ENCODE peak calls at places on chromosomes 5 and 9, in four cellular contexts. Z is breast epithelium, S is transverse colon, H is tibial artery. U is an unnamed sample.

GRCh38 chr5:17187401-17187800 is 30.0 kb upstream of the BASP1 start:
- DNase-seq in S (no peak), H (no peak), Z (no peak), U (peak; percentile 78)

GRCh38 chr5:149576021-149576420 is 5.3 kb upstream of the ARHGEF37 start:
- DNase-seq in S (no peak), H (no peak), Z (no peak), U (no peak)

GRCh38 chr9:36074870-36075532 is 38.3 kb downstream of the RECK start:
- DNase-seq in Z (peak; percentile 52), S (peak; percentile 69), H (peak; percentile 91), U (peak; percentile 97)

GRCh38 chr5:159242153-159242552 is 20.9 kb upstream of the UBLCP1 start:
- DNase-seq in Z (no peak), S (no peak), H (no peak), U (peak; percentile 93)

GRCh38 chr9:82923410-82924242 is 139.3 kb downstream of the RASEF start:
- DNase-seq in H (no peak), Z (no peak), S (no peak), U (peak; percentile 44)

GRCh38 chr9:99031319-99031718 is 73.6 kb upstream of the TGFBR1 start:
- DNase-seq in Z (no peak), S (no peak), H (no peak), U (no peak)

GRCh38 chr5:84425365-84425764 is 40.7 kb upstream of the EDIL3 start:
- DNase-seq in H (no peak), Z (no peak), S (no peak), U (no peak)

GRCh38 chr5:43840424-43841232 is 237.6 kb downstream of the NNT start:
- DNase-seq in Z (no peak), S (no peak), H (no peak), U (no peak)

GRCh38 chr9:4718911-4719310 is 22.1 kb downstream of the AK3 start:
- DNase-seq in H (no peak), Z (no peak), S (no peak), U (no peak)

DNA sequence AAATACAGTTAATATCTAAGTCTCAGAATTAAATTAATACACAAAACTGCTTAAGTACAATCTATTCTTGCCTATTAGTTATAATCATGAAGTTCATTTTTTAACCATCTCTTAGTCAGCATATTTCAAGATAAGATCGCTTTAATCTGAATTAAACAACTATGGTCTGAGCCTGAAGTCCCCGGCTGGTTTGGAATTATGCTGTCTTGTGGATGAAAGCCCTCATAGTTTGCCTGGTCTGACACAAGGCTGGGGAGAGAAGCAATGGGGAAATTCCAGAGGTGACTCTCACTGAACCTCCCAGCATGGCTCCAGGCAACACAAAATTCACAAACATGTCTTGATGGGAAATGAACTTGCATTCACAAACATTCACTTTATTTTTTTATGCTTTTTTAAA is 28.0 kb upstream of the GRAMD2B start:
- DNase-seq in H (no peak), Z (no peak), S (no peak), U (peak; percentile 74)
- TF ChIP-seq CTCF in H (no peak), Z (no peak), S (no peak), U (no peak)

GRCh38 chr9:6501526-6502210 is 88.7 kb downstream of the UHRF2 start:
- DNase-seq in Z (no peak), H (no peak), S (no peak), U (no peak)

GRCh38 chr9:6502399-6502798 is 89.4 kb downstream of the UHRF2 start:
- DNase-seq in Z (no peak), S (no peak), H (no peak), U (peak; percentile 50)

GRCh38 chr9:6495484-6495883 is 82.5 kb downstream of the UHRF2 start:
- DNase-seq in H (no peak), Z (no peak), S (no peak), U (peak; percentile 40)

DNA sequence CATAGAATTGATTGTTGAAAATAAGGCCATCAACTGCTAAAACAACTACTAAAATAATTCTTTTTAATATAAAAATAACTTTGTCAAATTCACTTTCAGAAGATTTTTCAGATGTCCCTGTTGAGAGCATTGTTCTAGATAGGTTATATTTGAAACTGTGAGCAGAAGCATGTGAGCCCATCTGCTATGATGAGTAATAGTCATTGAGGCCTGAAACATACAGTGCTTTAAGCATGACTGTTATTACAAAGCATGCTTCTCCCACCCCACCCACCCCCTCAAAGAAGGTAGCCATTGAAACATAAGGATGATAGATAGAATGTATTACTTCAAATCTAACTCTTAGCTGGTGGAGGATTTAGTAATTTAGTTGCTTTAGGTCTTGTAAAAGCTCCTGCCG is 86.0 kb downstream of the UHRF2 start:
- DNase-seq in S (no peak), H (no peak), Z (no peak), U (peak; percentile 72)
- H3K36me3 ChIP-seq in S (no peaks in the 10 kb centered on the region), H (peaks cover 72% of the 10 kb centered on the region), Z (no peaks in the 10 kb centered on the region), U (peaks cover 6% of the 10 kb centered on the region)

DNA sequence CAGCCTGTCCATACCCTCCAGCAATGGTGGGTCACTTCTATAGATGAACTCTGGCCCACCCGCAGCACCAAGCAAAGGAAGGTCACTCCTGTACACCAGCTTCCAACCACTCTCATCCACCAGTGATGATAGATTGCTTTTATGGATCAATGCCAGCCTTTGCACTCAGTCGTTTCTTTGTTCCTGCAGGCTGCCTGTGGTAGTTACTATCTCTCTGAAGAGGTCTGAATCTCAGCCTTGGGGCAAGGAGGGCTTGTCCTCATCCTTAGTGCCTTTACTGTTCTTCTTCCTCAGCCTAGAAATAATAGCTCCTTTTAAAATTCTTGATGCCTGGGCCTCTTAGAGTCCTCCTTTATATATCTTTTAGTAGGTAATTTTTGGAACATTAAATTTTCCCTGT is 100.8 kb downstream of the TMC1 start:
- DNase-seq in S (no peak), H (no peak), Z (no peak), U (no peak)
- TF ChIP-seq CTCF in S (no peak), H (no peak), Z (no peak), U (no peak)

DNA sequence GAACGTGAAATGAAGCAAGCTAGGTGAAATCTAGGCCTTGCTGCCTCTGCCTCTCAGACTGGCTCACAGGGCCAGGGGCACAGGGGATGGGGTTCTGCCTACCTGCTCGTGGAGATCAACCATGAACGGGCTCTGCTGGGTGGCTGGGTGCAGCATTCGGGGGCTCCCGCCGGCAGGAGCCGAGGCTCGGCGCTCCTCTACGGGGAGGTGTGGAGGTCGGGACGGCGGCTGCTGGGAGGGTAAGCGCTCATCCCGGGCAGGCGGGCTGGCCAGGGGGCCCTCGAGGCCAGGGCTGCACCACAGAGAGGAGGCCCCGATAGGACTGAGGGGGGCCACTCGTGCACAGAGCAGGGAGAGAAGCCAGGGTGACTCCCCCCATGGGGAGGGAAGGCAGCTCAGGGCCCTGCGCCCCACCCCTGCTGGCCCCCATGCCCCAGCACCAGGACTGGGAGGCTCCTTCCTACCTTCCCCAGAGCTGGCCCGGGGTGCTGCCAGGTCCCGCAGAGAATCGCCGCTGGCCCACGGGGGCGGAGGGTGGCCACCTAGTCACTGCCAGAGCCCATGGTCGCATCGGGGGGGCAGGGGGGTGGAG is 5.2 kb downstream of the RNF44 start:
- DNase-seq in H (no peak), Z (no peak), S (no peak), U (no peak)
- H3K36me3 ChIP-seq in H (peaks cover 53% of the 10 kb centered on the region), Z (peaks cover 7% of the 10 kb centered on the region), S (no peaks in the 10 kb centered on the region), U (peaks cover 42% of the 10 kb centered on the region)

GRCh38 chr9:72871685-72872084 is 81.2 kb downstream of the ALDH1A1 start:
- DNase-seq in S (no peak), H (no peak), Z (no peak), U (peak; percentile 22)
- TF ChIP-seq CTCF in S (peak; percentile 68), H (peak; percentile 53), Z (peak; percentile 42), U (peak; percentile 35)

GRCh38 chr9:127549218-127549617 is 62.9 kb upstream of the STXBP1 start:
- DNase-seq in S (no peak), H (no peak), Z (no peak), U (no peak)

GRCh38 chr9:127546125-127546832 is 65.8 kb upstream of the STXBP1 start:
- DNase-seq in Z (no peak), H (no peak), S (peak; percentile 37), U (no peak)

GRCh38 chr9:127549771-127550170 is 62.3 kb upstream of the STXBP1 start:
- DNase-seq in Z (no peak), H (no peak), S (no peak), U (no peak)

GRCh38 chr9:127550277-127550676 is 61.8 kb upstream of the STXBP1 start:
- DNase-seq in Z (no peak), S (no peak), H (no peak), U (no peak)

DNA sequence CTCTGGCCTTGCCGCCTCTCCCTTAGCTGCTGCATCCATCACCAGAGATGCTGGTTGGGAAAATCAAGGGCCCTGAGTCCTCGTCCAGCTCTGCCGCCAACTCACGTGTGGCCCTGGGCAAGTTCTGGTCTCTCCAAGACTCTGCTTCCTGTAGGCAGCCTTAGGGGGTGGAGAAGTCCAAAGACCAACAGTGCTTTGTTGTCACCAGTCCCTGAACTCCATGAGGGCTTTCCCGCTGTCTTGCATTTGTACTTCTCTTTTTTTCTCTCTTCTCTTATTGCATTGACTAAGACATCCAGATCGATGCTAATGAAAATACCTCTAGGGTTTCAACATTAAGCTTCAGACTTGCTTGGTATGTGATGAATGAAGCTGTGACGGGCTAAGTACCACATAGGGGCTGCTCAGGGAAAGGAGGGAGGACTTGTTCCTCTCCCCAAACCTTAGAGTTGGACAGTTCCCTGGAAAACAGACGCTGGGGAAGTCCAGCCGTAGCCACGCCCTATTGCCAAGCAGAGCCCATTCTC is 63.7 kb upstream of the STXBP1 start:
- DNase-seq in Z (no peak), H (no peak), S (no peak), U (no peak)
- H3K36me3 ChIP-seq in Z (no peaks in the 10 kb centered on the region), H (peaks cover 5% of the 10 kb centered on the region), S (no peaks in the 10 kb centered on the region), U (peaks cover 12% of the 10 kb centered on the region)

DNA sequence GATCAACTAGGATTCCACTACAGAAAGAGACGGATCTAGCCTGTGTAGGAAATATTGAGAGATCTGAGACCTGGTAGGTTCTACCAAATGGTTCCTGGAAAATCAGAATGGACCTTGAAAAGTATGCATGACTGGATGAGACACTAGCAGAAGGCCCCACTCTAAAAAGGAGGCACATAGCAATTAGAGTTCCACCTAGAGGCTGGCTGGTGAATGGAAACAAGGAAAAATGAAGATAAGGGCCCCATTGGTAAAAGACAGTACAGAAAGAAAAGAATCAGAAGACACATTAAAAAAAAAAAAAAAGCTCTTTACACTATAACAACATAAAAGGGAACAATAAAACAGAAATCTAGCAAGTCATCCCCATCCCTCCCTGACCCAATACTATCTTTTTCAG is 518.5 kb downstream of the NR2F1-AS1 start:
- DNase-seq in Z (no peak), H (no peak), S (no peak), U (peak; percentile 18)
- TF ChIP-seq CTCF in Z (no peak), H (no peak), S (no peak), U (peak; percentile 25)

GRCh38 chr5:14429102-14429501 is 152.5 kb upstream of the OTULINL start:
- DNase-seq in S (no peak), Z (no peak), H (no peak), U (no peak)
- H3K36me3 ChIP-seq in S (no peaks in the 10 kb centered on the region), Z (no peaks in the 10 kb centered on the region), H (peaks cover 37% of the 10 kb centered on the region), U (peaks cover 9% of the 10 kb centered on the region)

DNA sequence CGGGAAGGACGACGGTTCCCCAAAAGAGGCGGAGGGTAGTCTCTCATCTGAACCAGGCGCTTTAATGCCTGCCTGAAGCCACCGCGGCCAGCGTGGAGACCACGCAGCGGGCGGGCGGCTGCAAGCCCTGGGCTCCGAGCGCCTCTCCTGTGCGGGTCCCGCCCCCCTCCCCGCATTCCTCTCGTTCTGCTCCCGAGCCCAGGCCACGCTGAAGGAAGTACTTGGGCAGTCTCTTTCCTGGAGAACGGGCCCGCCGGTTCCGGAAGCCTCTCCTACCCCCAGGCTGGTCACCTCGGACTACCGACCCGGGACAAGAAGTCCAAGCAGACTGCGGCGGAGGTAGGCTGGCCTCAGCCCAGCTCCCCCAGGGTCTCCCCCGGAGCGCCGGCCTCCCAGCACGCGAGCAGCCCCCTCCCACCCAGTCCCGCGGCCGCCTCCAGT is 555 bp downstream of the PPIC start:
- DNase-seq in S (peak; percentile 58), H (peak; percentile 83), Z (peak; percentile 61), U (peak; percentile 18)
- TF ChIP-seq CTCF in S (no peak), H (no peak), Z (no peak), U (no peak)

U was measured in bronchial epithelial cell.